ENCODE peak calls at places on chromosome 13, in four cellular contexts. One of them, this sample, is unnamed.

GRCh38 chr13:51763486-51763885 is 40.5 kb downstream of the DHRS12 start:
- DNase-seq in body of pancreas: no peak
- DNase-seq in OCI-LY7: no peak
- DNase-seq in A549: no peak
- DNase-seq in this sample: no peak

GRCh38 chr13:98449273-98449672 is 127.6 kb downstream of the STK24 start:
- DNase-seq in body of pancreas: no peak
- DNase-seq in OCI-LY7: no peak
- DNase-seq in A549: no peak
- DNase-seq in this sample: no peak

GRCh38 chr13:95659500-95659899 is 15.0 kb upstream of the DZIP1 start:
- DNase-seq in body of pancreas: no peak
- DNase-seq in OCI-LY7: no peak
- DNase-seq in A549: no peak
- DNase-seq in this sample: no peak

GRCh38 chr13:20942938-20943518 is 40.5 kb upstream of the XPO4 start:
- DNase-seq in body of pancreas: no peak
- DNase-seq in OCI-LY7: no peak
- DNase-seq in A549: no peak
- DNase-seq in this sample: peak

GRCh38 chr13:114140131-114140908 is 7.9 kb upstream of the RASA3 start:
- DNase-seq in body of pancreas: no peak
- DNase-seq in OCI-LY7: no peak
- DNase-seq in A549: no peak
- DNase-seq in this sample: no peak

GRCh38 chr13:109730832-109731335 is 55.5 kb downstream of the IRS2 start:
- DNase-seq in body of pancreas: no peak
- DNase-seq in OCI-LY7: no peak
- DNase-seq in A549: no peak
- DNase-seq in this sample: no peak

GRCh38 chr13:45361596-45362206 is 20.7 kb upstream of the TPT1 start:
- DNase-seq in body of pancreas: no peak
- DNase-seq in OCI-LY7: no peak
- DNase-seq in A549: peak
- DNase-seq in this sample: no peak

GRCh38 chr13:47672982-47673670 is 327.9 kb downstream of the SUCLA2 start:
- DNase-seq in body of pancreas: no peak
- DNase-seq in OCI-LY7: no peak
- DNase-seq in A549: no peak
- DNase-seq in this sample: no peak

GRCh38 chr13:98514268-98514667 is 62.6 kb downstream of the STK24 start:
- DNase-seq in body of pancreas: no peak
- DNase-seq in OCI-LY7: no peak
- DNase-seq in A549: no peak
- DNase-seq in this sample: no peak

GRCh38 chr13:21033224-21033855 is 28.0 kb downstream of the LATS2 start:
- DNase-seq in body of pancreas: peak
- DNase-seq in OCI-LY7: no peak
- DNase-seq in A549: no peak
- DNase-seq in this sample: no peak

GRCh38 chr13:38970380-38971051 is 20.1 kb downstream of the STOML3 start:
- DNase-seq in body of pancreas: no peak
- DNase-seq in OCI-LY7: no peak
- DNase-seq in A549: no peak
- DNase-seq in this sample: no peak

GRCh38 chr13:46134494-46134893 is 29.7 kb upstream of the CPB2 start:
- DNase-seq in body of pancreas: no peak
- DNase-seq in OCI-LY7: no peak
- DNase-seq in A549: no peak
- DNase-seq in this sample: no peak

GRCh38 chr13:81745391-81745790 is 1404.5 kb upstream of the SPRY2 start:
- DNase-seq in body of pancreas: no peak
- DNase-seq in OCI-LY7: no peak
- DNase-seq in A549: no peak
- DNase-seq in this sample: no peak

GRCh38 chr13:23289917-23290357 is 109.2 kb downstream of the SGCG start:
- DNase-seq in body of pancreas: no peak
- DNase-seq in OCI-LY7: no peak
- DNase-seq in A549: no peak
- DNase-seq in this sample: no peak

GRCh38 chr13:85261757-85262346 is 537.4 kb downstream of the SLITRK6 start:
- DNase-seq in body of pancreas: no peak
- DNase-seq in OCI-LY7: peak
- DNase-seq in A549: no peak
- DNase-seq in this sample: no peak

GRCh38 chr13:71770710-71771109 is 96.3 kb downstream of the DACH1 start:
- DNase-seq in body of pancreas: no peak
- DNase-seq in OCI-LY7: no peak
- DNase-seq in A549: no peak
- DNase-seq in this sample: no peak

GRCh38 chr13:45108716-45109706 is 11.3 kb upstream of the GTF2F2 start:
- DNase-seq in body of pancreas: peak
- DNase-seq in OCI-LY7: no peak
- DNase-seq in A549: no peak
- DNase-seq in this sample: peak

GRCh38 chr13:74128171-74128767 is 5.9 kb downstream of the KLF12 start:
- DNase-seq in body of pancreas: no peak
- DNase-seq in OCI-LY7: no peak
- DNase-seq in A549: no peak
- DNase-seq in this sample: peak

GRCh38 chr13:69970521-69970920 is 137.1 kb upstream of the ATXN8OS start:
- DNase-seq in body of pancreas: no peak
- DNase-seq in OCI-LY7: no peak
- DNase-seq in A549: no peak
- DNase-seq in this sample: no peak

GRCh38 chr13:78298657-78299056 is 304.7 kb downstream of the POU4F1 start:
- DNase-seq in body of pancreas: no peak
- DNase-seq in OCI-LY7: no peak
- DNase-seq in A549: no peak
- DNase-seq in this sample: no peak

GRCh38 chr13:103081435-103081834 is 15.2 kb upstream of the SLC10A2 start:
- DNase-seq in body of pancreas: no peak
- DNase-seq in OCI-LY7: no peak
- DNase-seq in A549: no peak
- DNase-seq in this sample: no peak

GRCh38 chr13:36674337-36675212 is 755 bp downstream of the SERTM1 start:
- DNase-seq in body of pancreas: no peak
- DNase-seq in OCI-LY7: no peak
- DNase-seq in A549: no peak
- DNase-seq in this sample: peak

GRCh38 chr13:99370476-99371272 is 63.5 kb upstream of the GPR183 start:
- DNase-seq in body of pancreas: no peak
- DNase-seq in OCI-LY7: no peak
- DNase-seq in A549: no peak
- DNase-seq in this sample: no peak

GRCh38 chr13:23159205-23159586 is 21.6 kb upstream of the SGCG start:
- DNase-seq in body of pancreas: peak
- DNase-seq in OCI-LY7: no peak
- DNase-seq in A549: peak
- DNase-seq in this sample: peak

GRCh38 chr13:98026457-98026857 is 73.0 kb downstream of the IPO5 start:
- DNase-seq in body of pancreas: no peak
- DNase-seq in OCI-LY7: no peak
- DNase-seq in A549: no peak
- DNase-seq in this sample: no peak

GRCh38 chr13:46006688-46007452 is 45.7 kb downstream of the ZC3H13 start:
- DNase-seq in body of pancreas: no peak
- DNase-seq in OCI-LY7: no peak
- DNase-seq in A549: no peak
- DNase-seq in this sample: no peak

GRCh38 chr13:47168086-47168485 is 271.2 kb upstream of the HTR2A start:
- DNase-seq in body of pancreas: no peak
- DNase-seq in OCI-LY7: no peak
- DNase-seq in A549: no peak
- DNase-seq in this sample: no peak

GRCh38 chr13:36135876-36136275 is 4.7 kb upstream of the DCLK1 start:
- DNase-seq in body of pancreas: no peak
- DNase-seq in OCI-LY7: no peak
- DNase-seq in A549: no peak
- DNase-seq in this sample: no peak

GRCh38 chr13:96650301-96650886 is 343.9 kb downstream of the OXGR1 start:
- DNase-seq in body of pancreas: no peak
- DNase-seq in OCI-LY7: no peak
- DNase-seq in A549: no peak
- DNase-seq in this sample: no peak

DNA sequence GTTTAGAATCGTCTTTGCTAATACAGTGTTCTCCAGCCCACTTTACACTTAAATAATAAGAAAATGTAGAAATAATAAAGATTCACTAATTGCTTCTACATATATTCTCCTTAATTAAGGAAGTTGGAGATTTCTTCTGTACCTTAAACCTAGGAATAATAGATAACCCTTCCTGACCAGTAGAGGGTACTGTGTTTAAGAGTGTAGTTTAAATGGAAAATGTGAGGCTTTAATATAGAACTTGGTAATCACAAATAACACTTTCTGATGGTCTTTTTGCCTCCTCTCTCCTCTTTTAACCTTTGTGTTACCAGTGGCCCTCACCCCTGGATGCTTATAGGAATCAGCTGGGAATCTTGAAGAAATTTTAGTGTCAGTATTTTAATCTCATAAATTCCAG is 20.7 kb downstream of the POMP start:
- DNase-seq in body of pancreas: no peak
- DNase-seq in OCI-LY7: no peak
- DNase-seq in A549: no peak
- DNase-seq in this sample: no peak
- TF ChIP-seq CTCF in body of pancreas: no peak
- TF ChIP-seq CTCF in OCI-LY7: peak
- TF ChIP-seq CTCF in A549: peak
- TF ChIP-seq CTCF in this sample: peak

DNA sequence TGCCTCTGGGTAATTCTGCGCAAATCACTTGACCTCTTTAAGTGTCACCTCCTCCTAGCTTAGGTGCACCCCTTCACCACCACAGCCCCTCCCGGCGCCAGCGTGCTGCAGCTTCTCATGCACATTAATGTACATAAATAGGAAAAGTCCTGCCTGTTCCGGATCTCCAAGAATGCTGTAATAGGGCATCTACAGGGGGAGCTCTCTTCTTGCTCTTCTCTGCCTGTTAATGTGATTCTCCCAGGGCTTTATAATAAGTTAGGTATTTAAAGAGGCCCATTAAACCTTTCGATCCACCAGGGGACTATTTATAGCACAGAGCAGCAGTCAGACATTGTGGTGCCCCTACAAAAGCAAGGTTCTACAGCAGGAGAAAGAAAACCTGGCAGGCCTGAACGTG is 35.3 kb downstream of the SOX1 start:
- DNase-seq in body of pancreas: no peak
- DNase-seq in OCI-LY7: no peak
- DNase-seq in A549: no peak
- DNase-seq in this sample: no peak
- TF ChIP-seq CTCF in body of pancreas: no peak
- TF ChIP-seq CTCF in OCI-LY7: no peak
- TF ChIP-seq CTCF in A549: no peak
- TF ChIP-seq CTCF in this sample: no peak

GRCh38 chr13:50740052-50740741 is 103.3 kb downstream of the DLEU7 start:
- DNase-seq in body of pancreas: no peak
- DNase-seq in OCI-LY7: no peak
- DNase-seq in A549: no peak
- DNase-seq in this sample: no peak

GRCh38 chr13:50747939-50748338 is 95.6 kb downstream of the DLEU7 start:
- DNase-seq in body of pancreas: no peak
- DNase-seq in OCI-LY7: no peak
- DNase-seq in A549: no peak
- DNase-seq in this sample: no peak

GRCh38 chr13:50742353-50742752 is 101.1 kb downstream of the DLEU7 start:
- DNase-seq in body of pancreas: no peak
- DNase-seq in OCI-LY7: no peak
- DNase-seq in A549: no peak
- DNase-seq in this sample: no peak

GRCh38 chr13:50744261-50744660 is 99.2 kb downstream of the DLEU7 start:
- DNase-seq in body of pancreas: no peak
- DNase-seq in OCI-LY7: no peak
- DNase-seq in A549: no peak
- DNase-seq in this sample: no peak

DNA sequence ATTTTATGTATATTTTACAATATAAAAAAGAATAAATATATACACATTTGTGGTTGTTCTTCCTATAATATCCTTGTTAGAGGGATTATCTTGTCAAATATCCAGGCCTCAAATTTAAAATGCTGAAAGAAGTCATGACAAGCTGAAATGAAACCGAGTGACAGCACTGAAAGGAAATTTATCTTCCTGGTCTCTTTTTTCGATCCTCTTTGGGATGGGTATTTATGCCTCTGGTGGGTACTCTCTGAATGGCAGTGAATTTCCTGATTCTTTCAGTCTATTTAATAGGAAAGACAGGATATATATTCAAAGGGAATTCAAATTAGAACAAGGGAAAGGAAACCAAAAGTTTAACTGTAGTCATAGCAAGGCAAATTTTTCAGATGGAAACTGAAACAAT is 98.0 kb downstream of the DLEU7 start:
- DNase-seq in body of pancreas: no peak
- DNase-seq in OCI-LY7: no peak
- DNase-seq in A549: peak
- DNase-seq in this sample: no peak
- TF ChIP-seq CTCF in body of pancreas: no peak
- TF ChIP-seq CTCF in OCI-LY7: no peak
- TF ChIP-seq CTCF in A549: no peak
- TF ChIP-seq CTCF in this sample: no peak

GRCh38 chr13:26929971-26930730 is 169.6 kb upstream of the GPR12 start:
- DNase-seq in body of pancreas: peak
- DNase-seq in OCI-LY7: peak
- DNase-seq in A549: peak
- DNase-seq in this sample: peak
- TF ChIP-seq CTCF in body of pancreas: peak
- TF ChIP-seq CTCF in OCI-LY7: peak
- TF ChIP-seq CTCF in A549: peak
- TF ChIP-seq CTCF in this sample: peak